ENCODE peak calls at places on chromosomes 7 and 10, in five cellular contexts. O, N, Z, E and G are unnamed samples.

GRCh38 chr10:121138112-121138860 is 287.1 kb downstream of the WDR11 start:
- DNase-seq in O (no peak), N (no peak), Z (no peak), E (no peak), G (no peak)

GRCh38 chr10:80471715-80472233 is 17.7 kb downstream of the TSPAN14 start:
- DNase-seq in O (no peak), N (no peak), Z (no peak), E (peak), G (no peak)

GRCh38 chr10:132911712-132912097 is 30.7 kb downstream of the CFAP46 start:
- DNase-seq in O (peak), N (no peak), Z (no peak), E (no peak), G (no peak)

GRCh38 chr10:30359373-30360206 is 10.5 kb upstream of the MTPAP start:
- DNase-seq in O (peak), N (no peak), Z (peak), E (peak), G (peak)

GRCh38 chr7:155232911-155233702 is 64.6 kb upstream of the INSIG1 start:
- DNase-seq in O (peak), N (no peak), Z (no peak), E (no peak), G (no peak)

GRCh38 chr7:157704365-157704764 is 367.6 kb downstream of the DNAJB6 start:
- DNase-seq in O (no peak), N (no peak), Z (no peak), E (no peak), G (no peak)

GRCh38 chr10:90321132-90321816 is 536.6 kb downstream of the HTR7 start:
- DNase-seq in O (no peak), N (peak), Z (no peak), E (no peak), G (no peak)

GRCh38 chr7:158740657-158741293 is 36.2 kb upstream of the NCAPG2 start:
- DNase-seq in O (peak), N (peak), Z (no peak), E (no peak), G (no peak)

GRCh38 chr10:110307805-110308204 is 3.1 kb upstream of the SMNDC1 start:
- DNase-seq in O (no peak), N (no peak), Z (no peak), E (no peak), G (no peak)

GRCh38 chr10:104622598-104623209 is 18.4 kb upstream of the SORCS3 start:
- DNase-seq in O (no peak), N (no peak), Z (no peak), E (no peak), G (peak)

GRCh38 chr7:69912846-69913245 is 314.6 kb downstream of the AUTS2 start:
- DNase-seq in O (no peak), N (no peak), Z (no peak), E (no peak), G (no peak)

GRCh38 chr10:75395171-75395954 is 6.2 kb downstream of the ZNF503 start:
- DNase-seq in O (peak), N (no peak), Z (peak), E (no peak), G (peak)

GRCh38 chr7:148979827-148980226 is 48.5 kb downstream of the PDIA4 start:
- DNase-seq in O (no peak), N (no peak), Z (no peak), E (peak), G (no peak)

GRCh38 chr7:38502289-38502688 is 128.9 kb downstream of the AMPH start:
- DNase-seq in O (no peak), N (no peak), Z (no peak), E (no peak), G (no peak)

GRCh38 chr10:78231930-78232329 is 198.3 kb downstream of the RPS24 start:
- DNase-seq in O (no peak), N (no peak), Z (no peak), E (no peak), G (no peak)

GRCh38 chr7:150580615-150580986 is 13.4 kb downstream of the GIMAP4 start:
- DNase-seq in O (no peak), N (no peak), Z (no peak), E (no peak), G (no peak)

GRCh38 chr7:101333912-101334311 is 12.3 kb upstream of the IFT22 start:
- DNase-seq in O (no peak), N (no peak), Z (no peak), E (no peak), G (no peak)

GRCh38 chr7:155860840-155861479 is 48.7 kb upstream of the SHH start:
- DNase-seq in O (no peak), N (no peak), Z (no peak), E (no peak), G (no peak)

GRCh38 chr10:123995461-123996131 is 97.8 kb downstream of the CHST15 start:
- DNase-seq in O (peak), N (peak), Z (no peak), E (peak), G (peak)

GRCh38 chr10:821322-821721 is 110.2 kb downstream of the LARP4B start:
- DNase-seq in O (no peak), N (no peak), Z (no peak), E (no peak), G (no peak)

GRCh38 chr10:102927311-102928010 is 9.4 kb downstream of the CNNM2 start:
- DNase-seq in O (peak), N (no peak), Z (no peak), E (peak), G (no peak)

GRCh38 chr10:85900060-85900459 is 466.5 kb downstream of the GRID1 start:
- DNase-seq in O (peak), N (no peak), Z (no peak), E (no peak), G (no peak)

GRCh38 chr10:132893090-132893489 is 49.3 kb downstream of the CFAP46 start:
- DNase-seq in O (no peak), N (no peak), Z (no peak), E (no peak), G (no peak)

GRCh38 chr7:141039366-141039765 is 24.6 kb upstream of the MRPS33 start:
- DNase-seq in O (peak), N (no peak), Z (no peak), E (no peak), G (no peak)

GRCh38 chr7:27631411-27631810 is 31.3 kb downstream of the HIBADH start:
- DNase-seq in O (no peak), N (no peak), Z (no peak), E (no peak), G (no peak)